ENCODE peak calls at places on chromosomes 3 and 15, in six cellular contexts. I, Z, D, P, Y and C are unnamed samples.

GRCh38 chr3:145013931-145014330 is 1042.3 kb downstream of the DIPK2A start:
- DNase-seq in I (no peak), Z (no peak), D (no peak), P (no peak), Y (no peak), C (no peak)

GRCh38 chr3:99413504-99413903 is 224.9 kb upstream of the COL8A1 start:
- DNase-seq in I (no peak), Z (peak; percentile 92), D (no peak), P (no peak), Y (no peak), C (peak; percentile 69)

GRCh38 chr3:149129326-149130123 is at the start of gene HPS3:
- DNase-seq in I (peak; percentile 56), Z (peak; percentile 87), D (peak; percentile 85), P (peak; percentile 91), Y (peak; percentile 95), C (peak; percentile 93)

GRCh38 chr3:12750223-12750622 is 8.8 kb downstream of the TMEM40 start:
- DNase-seq in I (no peak), Z (peak; percentile 84), D (no peak), P (no peak), Y (no peak), C (peak; percentile 86)

GRCh38 chr3:143888846-143889245 is 40.6 kb upstream of the SLC9A9 start:
- DNase-seq in I (no peak), Z (no peak), D (no peak), P (no peak), Y (no peak), C (no peak)

GRCh38 chr15:50145451-50145872 is 26.4 kb upstream of the ATP8B4 start:
- DNase-seq in I (no peak), Z (peak; percentile 91), D (no peak), P (peak; percentile 33), Y (peak; percentile 74), C (peak; percentile 86)

GRCh38 chr15:48062476-48062875 is 58.3 kb upstream of the SLC24A5 start:
- DNase-seq in I (no peak), Z (peak; percentile 10), D (no peak), P (no peak), Y (peak; percentile 35), C (peak; percentile 57)

GRCh38 chr3:33062814-33063346 is 34.1 kb downstream of the GLB1 start:
- DNase-seq in I (no peak), Z (no peak), D (no peak), P (no peak), Y (no peak), C (no peak)

GRCh38 chr3:100941046-100941445 is 52.2 kb downstream of the ABI3BP start:
- DNase-seq in I (no peak), Z (no peak), D (no peak), P (no peak), Y (no peak), C (no peak)